ENCODE peak calls at places on chromosomes 2 and 18, in eight cellular contexts. T is GM12891, Z is GM12878, P is spleen, N is breast epithelium, S is HCT116, G is H1, D is transverse colon. Q is an unnamed sample.

GRCh38 chr2:239928457-239929350 is 96.4 kb downstream of the NDUFA10 start:
- DNase-seq in T (no peak), Z (no peak), P (peak), N (no peak), S (no peak), G (no peak), D (no peak), Q (no peak)

GRCh38 chr2:236641051-236641450 is 71.4 kb downstream of the ACKR3 start:
- DNase-seq in T (no peak), Z (no peak), P (peak), N (no peak), S (no peak), G (no peak), D (no peak), Q (no peak)

GRCh38 chr2:237361194-237361986 is 52.6 kb downstream of the COL6A3 start:
- DNase-seq in T (no peak), Z (no peak), P (no peak), N (no peak), S (no peak), G (no peak), D (no peak), Q (no peak)

GRCh38 chr18:48007955-48008701 is 77.7 kb upstream of the SMAD2 start:
- DNase-seq in T (peak), Z (no peak), P (peak), N (no peak), S (no peak), G (peak), D (peak), Q (peak)

GRCh38 chr2:109660046-109660860 is 46.1 kb downstream of the SOWAHC start:
- DNase-seq in T (no peak), Z (no peak), P (peak), N (no peak), S (no peak), G (no peak), D (no peak), Q (no peak)

GRCh38 chr2:239942090-239942489 is 83.1 kb downstream of the NDUFA10 start:
- DNase-seq in T (no peak), Z (no peak), P (peak), N (no peak), S (no peak), G (no peak), D (no peak), Q (no peak)

GRCh38 chr2:39772086-39772811 is 6.8 kb downstream of the THUMPD2 start:
- DNase-seq in T (no peak), Z (no peak), P (no peak), N (no peak), S (no peak), G (no peak), D (no peak), Q (no peak)

GRCh38 chr2:21754164-21754788 is 630.5 kb downstream of the TDRD15 start:
- DNase-seq in T (no peak), Z (no peak), P (no peak), N (no peak), S (no peak), G (no peak), D (no peak), Q (no peak)

GRCh38 chr2:67842375-67842959 is 220.3 kb downstream of the C1D start:
- DNase-seq in T (no peak), Z (no peak), P (no peak), N (no peak), S (no peak), G (no peak), D (no peak), Q (no peak)

GRCh38 chr2:60539177-60539576 is 14.3 kb downstream of the BCL11A start:
- DNase-seq in T (no peak), Z (no peak), P (no peak), N (no peak), S (no peak), G (no peak), D (no peak), Q (no peak)

GRCh38 chr2:3585239-3586109 is 9.4 kb upstream of the COLEC11 start:
- DNase-seq in T (no peak), Z (no peak), P (no peak), N (no peak), S (no peak), G (no peak), D (peak), Q (no peak)
- TF ChIP-seq POLR2AphosphoS5 in T (no peak), Z (no peak), P (peak), N (no peak), S (no peak), G (no peak), D (no peak), Q (no peak)

GRCh38 chr2:218567797-218568189 is 358 bp downstream of the USP37 start:
- DNase-seq in T (peak), Z (no peak), P (no peak), N (no peak), S (no peak), G (no peak), D (no peak), Q (no peak)
- TF ChIP-seq POLR2AphosphoS5 in T (no peak), Z (no peak), P (no peak), N (no peak), S (no peak), G (no peak), D (no peak), Q (no peak)

GRCh38 chr18:78957140-78957539 is 22.5 kb upstream of the SALL3 start:
- DNase-seq in T (no peak), Z (no peak), P (no peak), N (no peak), S (no peak), G (no peak), D (no peak), Q (no peak)
- TF ChIP-seq POLR2AphosphoS5 in T (no peak), Z (no peak), P (no peak), N (no peak), S (no peak), G (no peak), D (no peak), Q (no peak)

GRCh38 chr2:176585291-176585690 is 316.0 kb downstream of the MTX2 start:
- DNase-seq in T (no peak), Z (no peak), P (no peak), N (no peak), S (no peak), G (no peak), D (no peak), Q (no peak)

GRCh38 chr2:176582990-176583481 is 313.8 kb downstream of the MTX2 start:
- DNase-seq in T (no peak), Z (no peak), P (no peak), N (no peak), S (peak), G (no peak), D (no peak), Q (no peak)

GRCh38 chr2:176582183-176582582 is 312.9 kb downstream of the MTX2 start:
- DNase-seq in T (no peak), Z (no peak), P (no peak), N (no peak), S (no peak), G (no peak), D (no peak), Q (no peak)

GRCh38 chr2:176584333-176584732 is 315.1 kb downstream of the MTX2 start:
- DNase-seq in T (no peak), Z (no peak), P (no peak), N (no peak), S (no peak), G (no peak), D (no peak), Q (no peak)

GRCh38 chr2:176583530-176584101 is 314.4 kb downstream of the MTX2 start:
- DNase-seq in T (no peak), Z (no peak), P (no peak), N (no peak), S (no peak), G (no peak), D (peak), Q (no peak)
- TF ChIP-seq POLR2AphosphoS5 in T (no peak), Z (no peak), P (no peak), N (no peak), S (no peak), G (no peak), D (no peak), Q (no peak)

DNA sequence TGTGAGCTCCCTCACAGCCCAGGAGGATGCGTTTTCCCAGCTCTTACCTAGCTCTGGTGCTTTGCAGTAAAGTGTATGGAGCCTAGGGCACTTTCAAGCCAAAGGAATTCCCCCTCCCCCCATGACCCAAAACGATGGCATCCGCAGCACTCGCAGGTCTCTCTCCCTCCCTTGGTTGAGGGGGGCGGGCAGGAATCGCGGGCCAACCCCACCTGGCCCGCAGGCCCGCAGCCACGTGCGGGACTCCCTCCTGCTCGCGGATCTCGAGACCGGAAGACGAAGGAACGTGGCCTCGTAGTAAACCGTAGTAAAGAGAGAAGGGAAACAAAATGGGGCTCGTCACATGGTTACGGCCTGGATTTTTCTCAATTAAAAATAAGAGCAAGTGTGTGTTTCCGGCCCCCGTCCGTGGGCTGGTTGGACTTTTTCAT is 8.5 kb downstream of the IRS1 start:
- DNase-seq in T (no peak), Z (peak), P (no peak), N (peak), S (no peak), G (no peak), D (peak), Q (no peak)
- TF ChIP-seq POLR2AphosphoS5 in T (no peak), Z (no peak), P (no peak), N (peak), S (no peak), G (no peak), D (peak), Q (no peak)

Q was measured in GM12892.